ENCODE peak calls at places on chromosomes 2 and 18, in seven cellular contexts. One of them, this sample, is unnamed.

GRCh38 chr2:228747478-228747877 is 523.6 kb downstream of the PID1 start:
- DNase-seq in progenitor cell of endocrine pancreas: no peak
- DNase-seq in bronchial epithelial cell: peak; percentile 12
- DNase-seq in GM12864: no peak
- DNase-seq in stimulated activated CD4-positive, alpha-beta T cell treated with anti-CD3 and anti-CD28 coated beads, Interleukin-12 subunit alpha, Interleukin-12 subunit beta, amount 100 ng/mL, for 4 hours: no peak
- DNase-seq in GM23338: no peak
- DNase-seq in ascending aorta: no peak
- DNase-seq in this sample: no peak

GRCh38 chr2:54968561-54969218 is 81.6 kb downstream of the RTN4 start:
- DNase-seq in GM12864: no peak
- DNase-seq in progenitor cell of endocrine pancreas: no peak
- DNase-seq in GM23338: no peak
- DNase-seq in ascending aorta: no peak
- DNase-seq in stimulated activated CD4-positive, alpha-beta T cell treated with anti-CD3 and anti-CD28 coated beads, Interleukin-12 subunit alpha, Interleukin-12 subunit beta, amount 100 ng/mL, for 4 hours: no peak
- DNase-seq in bronchial epithelial cell: no peak
- DNase-seq in this sample: no peak

GRCh38 chr2:100184055-100184737 is 41.8 kb upstream of the AFF3 start:
- DNase-seq in GM23338: no peak
- DNase-seq in stimulated activated CD4-positive, alpha-beta T cell treated with anti-CD3 and anti-CD28 coated beads, Interleukin-12 subunit alpha, Interleukin-12 subunit beta, amount 100 ng/mL, for 4 hours: no peak
- DNase-seq in bronchial epithelial cell: no peak
- DNase-seq in progenitor cell of endocrine pancreas: no peak
- DNase-seq in GM12864: no peak
- DNase-seq in ascending aorta: no peak
- DNase-seq in this sample: no peak

GRCh38 chr2:9205963-9206948 is at the start of gene ASAP2:
- DNase-seq in progenitor cell of endocrine pancreas: peak; percentile 73
- DNase-seq in ascending aorta: no peak
- DNase-seq in GM23338: peak; percentile 76
- DNase-seq in bronchial epithelial cell: peak; percentile 39
- DNase-seq in stimulated activated CD4-positive, alpha-beta T cell treated with anti-CD3 and anti-CD28 coated beads, Interleukin-12 subunit alpha, Interleukin-12 subunit beta, amount 100 ng/mL, for 4 hours: peak; percentile 43
- DNase-seq in GM12864: no peak
- DNase-seq in this sample: peak; percentile 84

GRCh38 chr2:202035089-202035940 is 1.7 kb downstream of the FZD7 start:
- DNase-seq in progenitor cell of endocrine pancreas: peak; percentile 46
- DNase-seq in stimulated activated CD4-positive, alpha-beta T cell treated with anti-CD3 and anti-CD28 coated beads, Interleukin-12 subunit alpha, Interleukin-12 subunit beta, amount 100 ng/mL, for 4 hours: peak; percentile 22
- DNase-seq in ascending aorta: no peak
- DNase-seq in bronchial epithelial cell: no peak
- DNase-seq in GM23338: peak; percentile 64
- DNase-seq in GM12864: no peak
- DNase-seq in this sample: peak; percentile 83

GRCh38 chr2:11637546-11637945 is 32.4 kb downstream of the NTSR2 start:
- DNase-seq in stimulated activated CD4-positive, alpha-beta T cell treated with anti-CD3 and anti-CD28 coated beads, Interleukin-12 subunit alpha, Interleukin-12 subunit beta, amount 100 ng/mL, for 4 hours: no peak
- DNase-seq in GM23338: no peak
- DNase-seq in bronchial epithelial cell: no peak
- DNase-seq in progenitor cell of endocrine pancreas: no peak
- DNase-seq in GM12864: no peak
- DNase-seq in ascending aorta: no peak
- DNase-seq in this sample: no peak

GRCh38 chr2:58010599-58010998 is 36.0 kb upstream of the VRK2 start:
- DNase-seq in bronchial epithelial cell: no peak
- DNase-seq in progenitor cell of endocrine pancreas: no peak
- DNase-seq in stimulated activated CD4-positive, alpha-beta T cell treated with anti-CD3 and anti-CD28 coated beads, Interleukin-12 subunit alpha, Interleukin-12 subunit beta, amount 100 ng/mL, for 4 hours: no peak
- DNase-seq in GM12864: no peak
- DNase-seq in ascending aorta: no peak
- DNase-seq in GM23338: no peak
- DNase-seq in this sample: no peak

GRCh38 chr18:41982942-41983660 is 28.1 kb downstream of the PIK3C3 start:
- DNase-seq in bronchial epithelial cell: peak; percentile 76
- DNase-seq in ascending aorta: no peak
- DNase-seq in GM23338: no peak
- DNase-seq in GM12864: no peak
- DNase-seq in progenitor cell of endocrine pancreas: no peak
- DNase-seq in stimulated activated CD4-positive, alpha-beta T cell treated with anti-CD3 and anti-CD28 coated beads, Interleukin-12 subunit alpha, Interleukin-12 subunit beta, amount 100 ng/mL, for 4 hours: no peak
- DNase-seq in this sample: no peak

GRCh38 chr18:48319796-48320638 is 89.2 kb downstream of the ZBTB7C start:
- DNase-seq in progenitor cell of endocrine pancreas: no peak
- DNase-seq in bronchial epithelial cell: peak; percentile 45
- DNase-seq in GM23338: no peak
- DNase-seq in ascending aorta: no peak
- DNase-seq in stimulated activated CD4-positive, alpha-beta T cell treated with anti-CD3 and anti-CD28 coated beads, Interleukin-12 subunit alpha, Interleukin-12 subunit beta, amount 100 ng/mL, for 4 hours: no peak
- DNase-seq in GM12864: no peak
- DNase-seq in this sample: peak; percentile 75

GRCh38 chr2:215384710-215385109 is 51.2 kb downstream of the FN1 start:
- DNase-seq in GM12864: no peak
- DNase-seq in ascending aorta: no peak
- DNase-seq in bronchial epithelial cell: no peak
- DNase-seq in stimulated activated CD4-positive, alpha-beta T cell treated with anti-CD3 and anti-CD28 coated beads, Interleukin-12 subunit alpha, Interleukin-12 subunit beta, amount 100 ng/mL, for 4 hours: no peak
- DNase-seq in GM23338: no peak
- DNase-seq in progenitor cell of endocrine pancreas: no peak
- DNase-seq in this sample: no peak

GRCh38 chr2:66839551-66840320 is 404.8 kb downstream of the MEIS1 start:
- DNase-seq in stimulated activated CD4-positive, alpha-beta T cell treated with anti-CD3 and anti-CD28 coated beads, Interleukin-12 subunit alpha, Interleukin-12 subunit beta, amount 100 ng/mL, for 4 hours: no peak
- DNase-seq in GM12864: no peak
- DNase-seq in ascending aorta: no peak
- DNase-seq in progenitor cell of endocrine pancreas: no peak
- DNase-seq in GM23338: no peak
- DNase-seq in bronchial epithelial cell: peak; percentile 99
- DNase-seq in this sample: no peak

GRCh38 chr2:219571311-219572236 is at the start of gene OBSL1:
- DNase-seq in GM23338: peak; percentile 95
- DNase-seq in bronchial epithelial cell: peak; percentile 77
- DNase-seq in GM12864: no peak
- DNase-seq in ascending aorta: no peak
- DNase-seq in progenitor cell of endocrine pancreas: peak; percentile 77
- DNase-seq in stimulated activated CD4-positive, alpha-beta T cell treated with anti-CD3 and anti-CD28 coated beads, Interleukin-12 subunit alpha, Interleukin-12 subunit beta, amount 100 ng/mL, for 4 hours: no peak
- DNase-seq in this sample: peak; percentile 96

GRCh38 chr18:35131387-35132283 is 90.4 kb downstream of the MAPRE2 start:
- DNase-seq in stimulated activated CD4-positive, alpha-beta T cell treated with anti-CD3 and anti-CD28 coated beads, Interleukin-12 subunit alpha, Interleukin-12 subunit beta, amount 100 ng/mL, for 4 hours: no peak
- DNase-seq in GM23338: no peak
- DNase-seq in progenitor cell of endocrine pancreas: no peak
- DNase-seq in ascending aorta: no peak
- DNase-seq in GM12864: no peak
- DNase-seq in bronchial epithelial cell: no peak
- DNase-seq in this sample: no peak

GRCh38 chr2:170770008-170770303 is 222 bp upstream of the ERICH2 start:
- DNase-seq in GM23338: no peak
- DNase-seq in bronchial epithelial cell: no peak
- DNase-seq in stimulated activated CD4-positive, alpha-beta T cell treated with anti-CD3 and anti-CD28 coated beads, Interleukin-12 subunit alpha, Interleukin-12 subunit beta, amount 100 ng/mL, for 4 hours: no peak
- DNase-seq in progenitor cell of endocrine pancreas: no peak
- DNase-seq in ascending aorta: no peak
- DNase-seq in GM12864: no peak
- DNase-seq in this sample: no peak

GRCh38 chr18:14975431-14975830 is 227.5 kb downstream of the ANKRD30B start:
- DNase-seq in ascending aorta: no peak
- DNase-seq in GM12864: no peak
- DNase-seq in progenitor cell of endocrine pancreas: no peak
- DNase-seq in bronchial epithelial cell: peak; percentile 5
- DNase-seq in stimulated activated CD4-positive, alpha-beta T cell treated with anti-CD3 and anti-CD28 coated beads, Interleukin-12 subunit alpha, Interleukin-12 subunit beta, amount 100 ng/mL, for 4 hours: no peak
- DNase-seq in GM23338: no peak
- DNase-seq in this sample: no peak

GRCh38 chr2:208939852-208940251 is 484.0 kb upstream of the MAP2 start:
- DNase-seq in GM23338: no peak
- DNase-seq in progenitor cell of endocrine pancreas: no peak
- DNase-seq in stimulated activated CD4-positive, alpha-beta T cell treated with anti-CD3 and anti-CD28 coated beads, Interleukin-12 subunit alpha, Interleukin-12 subunit beta, amount 100 ng/mL, for 4 hours: no peak
- DNase-seq in bronchial epithelial cell: peak; percentile 47
- DNase-seq in GM12864: no peak
- DNase-seq in ascending aorta: no peak
- DNase-seq in this sample: no peak

GRCh38 chr2:41927581-41928260 is 120.1 kb upstream of the PKDCC start:
- DNase-seq in GM12864: no peak
- DNase-seq in GM23338: no peak
- DNase-seq in ascending aorta: no peak
- DNase-seq in bronchial epithelial cell: no peak
- DNase-seq in progenitor cell of endocrine pancreas: no peak
- DNase-seq in stimulated activated CD4-positive, alpha-beta T cell treated with anti-CD3 and anti-CD28 coated beads, Interleukin-12 subunit alpha, Interleukin-12 subunit beta, amount 100 ng/mL, for 4 hours: no peak
- DNase-seq in this sample: no peak

GRCh38 chr2:182064024-182064880 is 78.6 kb downstream of the PPP1R1C start:
- DNase-seq in GM12864: no peak
- DNase-seq in stimulated activated CD4-positive, alpha-beta T cell treated with anti-CD3 and anti-CD28 coated beads, Interleukin-12 subunit alpha, Interleukin-12 subunit beta, amount 100 ng/mL, for 4 hours: no peak
- DNase-seq in ascending aorta: no peak
- DNase-seq in bronchial epithelial cell: no peak
- DNase-seq in progenitor cell of endocrine pancreas: no peak
- DNase-seq in GM23338: no peak
- DNase-seq in this sample: no peak

GRCh38 chr2:105771841-105772240 is 27.1 kb downstream of the NCK2 start:
- DNase-seq in bronchial epithelial cell: no peak
- DNase-seq in progenitor cell of endocrine pancreas: no peak
- DNase-seq in stimulated activated CD4-positive, alpha-beta T cell treated with anti-CD3 and anti-CD28 coated beads, Interleukin-12 subunit alpha, Interleukin-12 subunit beta, amount 100 ng/mL, for 4 hours: no peak
- DNase-seq in GM12864: no peak
- DNase-seq in GM23338: no peak
- DNase-seq in ascending aorta: no peak
- DNase-seq in this sample: no peak

GRCh38 chr18:33751613-33752221 is 173.7 kb downstream of the ASXL3 start:
- DNase-seq in GM23338: peak; percentile 69
- DNase-seq in ascending aorta: no peak
- DNase-seq in GM12864: no peak
- DNase-seq in bronchial epithelial cell: peak; percentile 33
- DNase-seq in progenitor cell of endocrine pancreas: no peak
- DNase-seq in stimulated activated CD4-positive, alpha-beta T cell treated with anti-CD3 and anti-CD28 coated beads, Interleukin-12 subunit alpha, Interleukin-12 subunit beta, amount 100 ng/mL, for 4 hours: no peak
- DNase-seq in this sample: no peak

GRCh38 chr18:55587341-55588000 is 521 bp downstream of the TCF4 start:
- DNase-seq in GM12864: no peak
- DNase-seq in stimulated activated CD4-positive, alpha-beta T cell treated with anti-CD3 and anti-CD28 coated beads, Interleukin-12 subunit alpha, Interleukin-12 subunit beta, amount 100 ng/mL, for 4 hours: no peak
- DNase-seq in GM23338: peak; percentile 58
- DNase-seq in bronchial epithelial cell: no peak
- DNase-seq in progenitor cell of endocrine pancreas: no peak
- DNase-seq in ascending aorta: no peak
- DNase-seq in this sample: peak; percentile 65

GRCh38 chr2:113264713-113265403 is 13.9 kb downstream of the PAX8 start:
- DNase-seq in progenitor cell of endocrine pancreas: no peak
- DNase-seq in bronchial epithelial cell: no peak
- DNase-seq in ascending aorta: no peak
- DNase-seq in GM12864: no peak
- DNase-seq in GM23338: no peak
- DNase-seq in stimulated activated CD4-positive, alpha-beta T cell treated with anti-CD3 and anti-CD28 coated beads, Interleukin-12 subunit alpha, Interleukin-12 subunit beta, amount 100 ng/mL, for 4 hours: no peak
- DNase-seq in this sample: no peak

GRCh38 chr2:200305797-200306718 is at the start of gene SPATS2L:
- DNase-seq in stimulated activated CD4-positive, alpha-beta T cell treated with anti-CD3 and anti-CD28 coated beads, Interleukin-12 subunit alpha, Interleukin-12 subunit beta, amount 100 ng/mL, for 4 hours: peak; percentile 62
- DNase-seq in GM23338: peak; percentile 64
- DNase-seq in progenitor cell of endocrine pancreas: peak; percentile 72
- DNase-seq in ascending aorta: peak; percentile 26
- DNase-seq in GM12864: peak; percentile 22
- DNase-seq in bronchial epithelial cell: peak; percentile 65
- DNase-seq in this sample: peak; percentile 87

GRCh38 chr2:68689553-68690537 is 44.8 kb upstream of the ARHGAP25 start:
- DNase-seq in ascending aorta: no peak
- DNase-seq in GM23338: no peak
- DNase-seq in bronchial epithelial cell: no peak
- DNase-seq in GM12864: peak; percentile 79
- DNase-seq in stimulated activated CD4-positive, alpha-beta T cell treated with anti-CD3 and anti-CD28 coated beads, Interleukin-12 subunit alpha, Interleukin-12 subunit beta, amount 100 ng/mL, for 4 hours: no peak
- DNase-seq in progenitor cell of endocrine pancreas: no peak
- DNase-seq in this sample: no peak

GRCh38 chr2:184599054-184599874 is 935 bp downstream of the ZNF804A start:
- DNase-seq in GM12864: no peak
- DNase-seq in bronchial epithelial cell: no peak
- DNase-seq in ascending aorta: no peak
- DNase-seq in stimulated activated CD4-positive, alpha-beta T cell treated with anti-CD3 and anti-CD28 coated beads, Interleukin-12 subunit alpha, Interleukin-12 subunit beta, amount 100 ng/mL, for 4 hours: no peak
- DNase-seq in GM23338: no peak
- DNase-seq in progenitor cell of endocrine pancreas: no peak
- DNase-seq in this sample: peak; percentile 54

GRCh38 chr2:30686000-30686399 is 121.2 kb downstream of the CAPN13 start:
- DNase-seq in GM12864: no peak
- DNase-seq in stimulated activated CD4-positive, alpha-beta T cell treated with anti-CD3 and anti-CD28 coated beads, Interleukin-12 subunit alpha, Interleukin-12 subunit beta, amount 100 ng/mL, for 4 hours: no peak
- DNase-seq in progenitor cell of endocrine pancreas: no peak
- DNase-seq in bronchial epithelial cell: no peak
- DNase-seq in GM23338: peak; percentile 76
- DNase-seq in ascending aorta: no peak
- DNase-seq in this sample: peak; percentile 79

GRCh38 chr18:55780591-55781071 is 192.6 kb upstream of the TCF4 start:
- DNase-seq in GM12864: no peak
- DNase-seq in bronchial epithelial cell: peak; percentile 47
- DNase-seq in progenitor cell of endocrine pancreas: no peak
- DNase-seq in ascending aorta: no peak
- DNase-seq in GM23338: no peak
- DNase-seq in stimulated activated CD4-positive, alpha-beta T cell treated with anti-CD3 and anti-CD28 coated beads, Interleukin-12 subunit alpha, Interleukin-12 subunit beta, amount 100 ng/mL, for 4 hours: no peak
- DNase-seq in this sample: no peak

This sample was measured in endodermal cell.